ENCODE peak calls at places on chromosomes 16 and 17, in six cellular contexts. Y is AG10803, K is omental fat pad, H is LoVo, E is stomach, R is upper lobe of right lung. F is an unnamed sample.
A peak's percentile ranks its signal among the peaks of the same experiment; 100 is the strongest.

GRCh38 chr17:2792541-2793169 is 3.6 kb upstream of the RAP1GAP2 start:
- DNase-seq in Y (no peak), K (no peak), E (no peak), H (no peak), R (no peak), F (peak; percentile 50)

GRCh38 chr17:8220783-8221662 is 10.6 kb upstream of the AURKB start:
- DNase-seq in R (peak; percentile 90), E (peak; percentile 90), H (peak; percentile 87), Y (peak; percentile 94), K (peak; percentile 95), F (peak; percentile 83)

GRCh38 chr17:40432864-40433528 is 10.3 kb upstream of the IGFBP4 start:
- DNase-seq in Y (peak; percentile 42), E (peak; percentile 22), K (no peak), R (peak; percentile 47), H (no peak), F (no peak)

GRCh38 chr16:79451196-79451816 is 149.2 kb downstream of the MAF start:
- DNase-seq in E (no peak), Y (no peak), H (no peak), R (no peak), K (no peak), F (peak; percentile 88)

GRCh38 chr17:64001763-64002529 is 3.8 kb downstream of the PRR29 start:
- DNase-seq in E (no peak), H (no peak), R (peak; percentile 83), Y (peak; percentile 29), K (peak; percentile 27), F (no peak)

GRCh38 chr16:57807252-57807967 is 5.1 kb upstream of the KIFC3 start:
- DNase-seq in H (peak; percentile 83), K (no peak), Y (no peak), R (no peak), E (no peak), F (peak; percentile 92)

GRCh38 chr17:17063546-17064122 is 21.4 kb downstream of the MPRIP start:
- DNase-seq in H (no peak), R (peak; percentile 88), Y (peak; percentile 44), E (peak; percentile 39), K (no peak), F (no peak)

GRCh38 chr17:20234266-20234665 is 225.1 kb downstream of the SPECC1 start:
- DNase-seq in K (no peak), R (no peak), H (no peak), E (no peak), Y (no peak), F (no peak)

GRCh38 chr17:71975331-71975801 is 145.5 kb upstream of the SOX9 start:
- DNase-seq in Y (peak; percentile 46), K (no peak), E (no peak), H (peak; percentile 13), R (no peak), F (no peak)

F was measured in NB4.